ENCODE peak calls at places on chromosome 16, in eight cellular contexts. U, G, L, C, S, K, B and J are unnamed samples.

GRCh38 chr16:15509593-15510520 is 75.5 kb downstream of the BMERB1 start:
- DNase-seq in U (no peak), G (no peak), L (peak; percentile 37), C (peak; percentile 60), S (no peak), K (no peak), B (no peak), J (no peak)

GRCh38 chr16:68496689-68497088 is 42.4 kb upstream of the ZFP90 start:
- DNase-seq in U (no peak), G (no peak), L (no peak), C (no peak), S (no peak), K (no peak), B (no peak), J (no peak)

GRCh38 chr16:81237282-81237681 is 1.2 kb upstream of the BCO1 start:
- DNase-seq in U (no peak), G (no peak), L (no peak), C (no peak), S (no peak), K (no peak), B (no peak), J (no peak)

GRCh38 chr16:67247698-67248400 is 568 bp upstream of the FHOD1 start:
- DNase-seq in U (no peak), G (no peak), L (no peak), C (no peak), S (no peak), K (no peak), B (no peak), J (no peak)

GRCh38 chr16:3718628-3719027 is 1.3 kb upstream of the TRAP1 start:
- DNase-seq in U (no peak), G (no peak), L (no peak), C (no peak), S (no peak), K (no peak), B (no peak), J (no peak)

GRCh38 chr16:89690392-89690901 is 4.0 kb downstream of the CDK10 start:
- DNase-seq in U (no peak), G (no peak), L (no peak), C (no peak), S (no peak), K (no peak), B (no peak), J (no peak)

GRCh38 chr16:6447046-6447445 is 885.6 kb upstream of the RBFOX1 start:
- DNase-seq in U (no peak), G (no peak), L (no peak), C (no peak), S (no peak), K (no peak), B (no peak), J (no peak)

GRCh38 chr16:67594956-67595355 is 32.6 kb downstream of the CTCF start:
- DNase-seq in U (no peak), G (no peak), L (peak; percentile 53), C (peak; percentile 68), S (no peak), K (no peak), B (no peak), J (no peak)

GRCh38 chr16:791131-791530 is 2.7 kb downstream of the CHTF18 start:
- DNase-seq in U (no peak), G (no peak), L (no peak), C (no peak), S (no peak), K (no peak), B (no peak), J (no peak)